ENCODE peak calls at places on chromosomes 11 and 22, in ten cellular contexts. One of them, this sample, is unnamed.
A peak's percentile ranks its signal among the peaks of the same experiment; 100 is the strongest.

GRCh38 chr11:87007938-87008337 is 29.8 kb upstream of the TMEM135 start:
- DNase-seq in IMR-90: peak; percentile 55
- DNase-seq in Peyer's patch: no peak
- DNase-seq in vagina: no peak
- DNase-seq in suprapubic skin: no peak
- DNase-seq in tibial nerve: no peak
- DNase-seq in sigmoid colon: no peak
- DNase-seq in esophagus squamous epithelium: no peak
- DNase-seq in stomach: no peak
- DNase-seq in HCT116: no peak
- DNase-seq in this sample: no peak

GRCh38 chr11:128759597-128759996 is 65.7 kb downstream of the FLI1 start:
- DNase-seq in IMR-90: peak; percentile 90
- DNase-seq in Peyer's patch: no peak
- DNase-seq in vagina: no peak
- DNase-seq in suprapubic skin: no peak
- DNase-seq in tibial nerve: no peak
- DNase-seq in sigmoid colon: no peak
- DNase-seq in esophagus squamous epithelium: no peak
- DNase-seq in stomach: no peak
- DNase-seq in HCT116: no peak
- DNase-seq in this sample: no peak

GRCh38 chr11:95715777-95716241 is 73.8 kb downstream of the FAM76B start:
- DNase-seq in IMR-90: no peak
- DNase-seq in Peyer's patch: peak; percentile 75
- DNase-seq in vagina: no peak
- DNase-seq in suprapubic skin: no peak
- DNase-seq in tibial nerve: no peak
- DNase-seq in sigmoid colon: no peak
- DNase-seq in esophagus squamous epithelium: no peak
- DNase-seq in stomach: no peak
- DNase-seq in HCT116: no peak
- DNase-seq in this sample: no peak

GRCh38 chr22:45107671-45108070 is 56.1 kb upstream of the NUP50 start:
- DNase-seq in IMR-90: no peak
- DNase-seq in Peyer's patch: no peak
- DNase-seq in vagina: no peak
- DNase-seq in suprapubic skin: no peak
- DNase-seq in tibial nerve: no peak
- DNase-seq in sigmoid colon: no peak
- DNase-seq in esophagus squamous epithelium: no peak
- DNase-seq in stomach: no peak
- DNase-seq in HCT116: no peak
- DNase-seq in this sample: no peak

GRCh38 chr22:43411981-43412807 is at the start of gene MPPED1:
- DNase-seq in IMR-90: no peak
- DNase-seq in Peyer's patch: no peak
- DNase-seq in vagina: no peak
- DNase-seq in suprapubic skin: no peak
- DNase-seq in tibial nerve: no peak
- DNase-seq in sigmoid colon: no peak
- DNase-seq in esophagus squamous epithelium: no peak
- DNase-seq in stomach: no peak
- DNase-seq in HCT116: no peak
- DNase-seq in this sample: no peak

GRCh38 chr11:130874396-130874795 is 41.9 kb downstream of the SNX19 start:
- DNase-seq in IMR-90: peak; percentile 72
- DNase-seq in Peyer's patch: no peak
- DNase-seq in vagina: no peak
- DNase-seq in suprapubic skin: no peak
- DNase-seq in tibial nerve: no peak
- DNase-seq in sigmoid colon: no peak
- DNase-seq in esophagus squamous epithelium: no peak
- DNase-seq in stomach: no peak
- DNase-seq in HCT116: no peak
- DNase-seq in this sample: no peak

GRCh38 chr11:118175031-118175531 is 1.4 kb downstream of the SCN2B start:
- DNase-seq in IMR-90: peak; percentile 62
- DNase-seq in Peyer's patch: no peak
- DNase-seq in vagina: no peak
- DNase-seq in suprapubic skin: no peak
- DNase-seq in tibial nerve: no peak
- DNase-seq in sigmoid colon: no peak
- DNase-seq in esophagus squamous epithelium: no peak
- DNase-seq in stomach: no peak
- DNase-seq in HCT116: no peak
- DNase-seq in this sample: no peak

GRCh38 chr22:40509401-40510134 is 127.0 kb downstream of the MRTFA start:
- DNase-seq in IMR-90: peak; percentile 96
- DNase-seq in Peyer's patch: no peak
- DNase-seq in vagina: no peak
- DNase-seq in suprapubic skin: no peak
- DNase-seq in tibial nerve: peak; percentile 69
- DNase-seq in sigmoid colon: peak; percentile 86
- DNase-seq in esophagus squamous epithelium: no peak
- DNase-seq in stomach: peak; percentile 34
- DNase-seq in HCT116: no peak
- DNase-seq in this sample: peak; percentile 70

GRCh38 chr11:124799384-124800225 is 601 bp downstream of the MSANTD2 start:
- DNase-seq in IMR-90: peak; percentile 18
- DNase-seq in Peyer's patch: peak; percentile 25
- DNase-seq in vagina: no peak
- DNase-seq in suprapubic skin: no peak
- DNase-seq in tibial nerve: no peak
- DNase-seq in sigmoid colon: peak; percentile 72
- DNase-seq in esophagus squamous epithelium: no peak
- DNase-seq in stomach: peak; percentile 28
- DNase-seq in HCT116: no peak
- DNase-seq in this sample: peak; percentile 38

GRCh38 chr11:93458286-93458685 is 84.9 kb downstream of the SMCO4 start:
- DNase-seq in IMR-90: no peak
- DNase-seq in Peyer's patch: no peak
- DNase-seq in vagina: no peak
- DNase-seq in suprapubic skin: no peak
- DNase-seq in tibial nerve: no peak
- DNase-seq in sigmoid colon: no peak
- DNase-seq in esophagus squamous epithelium: no peak
- DNase-seq in stomach: no peak
- DNase-seq in HCT116: no peak
- DNase-seq in this sample: no peak

GRCh38 chr11:11842426-11843008 is 745 bp downstream of the USP47 start:
- DNase-seq in IMR-90: peak; percentile 86
- DNase-seq in Peyer's patch: peak; percentile 54
- DNase-seq in vagina: no peak
- DNase-seq in suprapubic skin: no peak
- DNase-seq in tibial nerve: peak; percentile 56
- DNase-seq in sigmoid colon: peak; percentile 80
- DNase-seq in esophagus squamous epithelium: no peak
- DNase-seq in stomach: peak; percentile 62
- DNase-seq in HCT116: peak; percentile 53
- DNase-seq in this sample: peak; percentile 63

GRCh38 chr22:19111140-19111539 is 11.1 kb downstream of the DGCR2 start:
- DNase-seq in IMR-90: no peak
- DNase-seq in Peyer's patch: no peak
- DNase-seq in vagina: no peak
- DNase-seq in suprapubic skin: peak; percentile 43
- DNase-seq in tibial nerve: no peak
- DNase-seq in sigmoid colon: no peak
- DNase-seq in esophagus squamous epithelium: no peak
- DNase-seq in stomach: no peak
- DNase-seq in HCT116: no peak
- DNase-seq in this sample: no peak

GRCh38 chr11:65041206-65042035 is at the start of gene SAC3D1:
- DNase-seq in IMR-90: peak; percentile 17
- DNase-seq in Peyer's patch: no peak
- DNase-seq in vagina: no peak
- DNase-seq in suprapubic skin: no peak
- DNase-seq in tibial nerve: no peak
- DNase-seq in sigmoid colon: no peak
- DNase-seq in esophagus squamous epithelium: no peak
- DNase-seq in stomach: peak; percentile 67
- DNase-seq in HCT116: peak; percentile 19
- DNase-seq in this sample: peak; percentile 63
- TF ChIP-seq POLR2A in IMR-90: no peak
- TF ChIP-seq POLR2A in Peyer's patch: no peak
- TF ChIP-seq POLR2A in vagina: no peak
- TF ChIP-seq POLR2A in suprapubic skin: no peak
- TF ChIP-seq POLR2A in tibial nerve: no peak
- TF ChIP-seq POLR2A in sigmoid colon: no peak
- TF ChIP-seq POLR2A in esophagus squamous epithelium: no peak
- TF ChIP-seq POLR2A in stomach: no peak
- TF ChIP-seq POLR2A in HCT116: peak; percentile 12
- TF ChIP-seq POLR2A in this sample: no peak

GRCh38 chr11:1107316-1108245 is 32.9 kb downstream of the MUC2 start:
- DNase-seq in IMR-90: no peak
- DNase-seq in Peyer's patch: no peak
- DNase-seq in vagina: no peak
- DNase-seq in suprapubic skin: no peak
- DNase-seq in tibial nerve: no peak
- DNase-seq in sigmoid colon: no peak
- DNase-seq in esophagus squamous epithelium: no peak
- DNase-seq in stomach: no peak
- DNase-seq in HCT116: no peak
- DNase-seq in this sample: no peak
- H3K9me3 ChIP-seq in IMR-90: no peaks in the 10 kb centered on the region
- H3K9me3 ChIP-seq in Peyer's patch: no peaks in the 10 kb centered on the region
- H3K9me3 ChIP-seq in vagina: no peaks in the 10 kb centered on the region
- H3K9me3 ChIP-seq in suprapubic skin: no peaks in the 10 kb centered on the region
- H3K9me3 ChIP-seq in tibial nerve: no peaks in the 10 kb centered on the region
- H3K9me3 ChIP-seq in sigmoid colon: no peaks in the 10 kb centered on the region
- H3K9me3 ChIP-seq in esophagus squamous epithelium: no peaks in the 10 kb centered on the region
- H3K9me3 ChIP-seq in stomach: no peaks in the 10 kb centered on the region
- H3K9me3 ChIP-seq in HCT116: no peaks in the 10 kb centered on the region
- H3K9me3 ChIP-seq in this sample: no peaks in the 10 kb centered on the region

DNA sequence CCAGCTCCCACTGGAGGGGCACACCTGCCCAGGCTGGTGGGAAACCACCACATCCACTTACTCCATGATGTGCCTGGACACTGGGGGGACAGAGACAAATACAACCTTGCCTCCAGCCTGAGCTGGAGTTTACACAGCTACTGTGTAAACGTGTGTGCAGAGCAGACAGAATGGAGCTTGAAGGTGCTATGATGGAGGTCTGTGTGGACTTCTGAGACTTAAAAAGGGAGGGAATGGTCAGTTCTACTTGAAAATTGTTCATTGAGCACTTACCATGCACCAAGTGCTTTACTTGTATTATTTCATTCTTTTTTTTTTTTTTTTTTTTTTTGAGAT is 11.2 kb downstream of the CDCA5 start:
- DNase-seq in IMR-90: no peak
- DNase-seq in Peyer's patch: no peak
- DNase-seq in vagina: no peak
- DNase-seq in suprapubic skin: no peak
- DNase-seq in tibial nerve: no peak
- DNase-seq in sigmoid colon: no peak
- DNase-seq in esophagus squamous epithelium: no peak
- DNase-seq in stomach: no peak
- DNase-seq in HCT116: no peak
- DNase-seq in this sample: no peak
- H3K4me1 ChIP-seq in IMR-90: no peaks in the 10 kb centered on the region
- H3K4me1 ChIP-seq in Peyer's patch: no peaks in the 10 kb centered on the region
- H3K4me1 ChIP-seq in vagina: no peaks in the 10 kb centered on the region
- H3K4me1 ChIP-seq in suprapubic skin: no peaks in the 10 kb centered on the region
- H3K4me1 ChIP-seq in tibial nerve: no peaks in the 10 kb centered on the region
- H3K4me1 ChIP-seq in sigmoid colon: no peaks in the 10 kb centered on the region
- H3K4me1 ChIP-seq in esophagus squamous epithelium: no peaks in the 10 kb centered on the region
- H3K4me1 ChIP-seq in stomach: no peaks in the 10 kb centered on the region
- H3K4me1 ChIP-seq in HCT116: no peaks in the 10 kb centered on the region
- H3K4me1 ChIP-seq in this sample: no peaks in the 10 kb centered on the region

GRCh38 chr11:65434057-65434666 is 11.6 kb downstream of the NEAT1 start:
- DNase-seq in IMR-90: peak; percentile 34
- DNase-seq in Peyer's patch: peak; percentile 12
- DNase-seq in vagina: no peak
- DNase-seq in suprapubic skin: no peak
- DNase-seq in tibial nerve: no peak
- DNase-seq in sigmoid colon: peak; percentile 62
- DNase-seq in esophagus squamous epithelium: no peak
- DNase-seq in stomach: no peak
- DNase-seq in HCT116: no peak
- DNase-seq in this sample: peak; percentile 19

GRCh38 chr11:65434667-65435179 is 12.1 kb downstream of the NEAT1 start:
- DNase-seq in IMR-90: peak; percentile 38
- DNase-seq in Peyer's patch: peak; percentile 15
- DNase-seq in vagina: no peak
- DNase-seq in suprapubic skin: no peak
- DNase-seq in tibial nerve: no peak
- DNase-seq in sigmoid colon: peak; percentile 52
- DNase-seq in esophagus squamous epithelium: no peak
- DNase-seq in stomach: no peak
- DNase-seq in HCT116: no peak
- DNase-seq in this sample: peak; percentile 53

GRCh38 chr11:65436412-65437032 is 13.9 kb downstream of the NEAT1 start:
- DNase-seq in IMR-90: peak; percentile 49
- DNase-seq in Peyer's patch: peak; percentile 11
- DNase-seq in vagina: no peak
- DNase-seq in suprapubic skin: no peak
- DNase-seq in tibial nerve: no peak
- DNase-seq in sigmoid colon: peak; percentile 62
- DNase-seq in esophagus squamous epithelium: no peak
- DNase-seq in stomach: peak; percentile 24
- DNase-seq in HCT116: no peak
- DNase-seq in this sample: peak; percentile 43

GRCh38 chr11:65435981-65436411 is 13.4 kb downstream of the NEAT1 start:
- DNase-seq in IMR-90: no peak
- DNase-seq in Peyer's patch: no peak
- DNase-seq in vagina: no peak
- DNase-seq in suprapubic skin: peak; percentile 61
- DNase-seq in tibial nerve: no peak
- DNase-seq in sigmoid colon: peak; percentile 79
- DNase-seq in esophagus squamous epithelium: no peak
- DNase-seq in stomach: peak; percentile 49
- DNase-seq in HCT116: no peak
- DNase-seq in this sample: peak; percentile 64

DNA sequence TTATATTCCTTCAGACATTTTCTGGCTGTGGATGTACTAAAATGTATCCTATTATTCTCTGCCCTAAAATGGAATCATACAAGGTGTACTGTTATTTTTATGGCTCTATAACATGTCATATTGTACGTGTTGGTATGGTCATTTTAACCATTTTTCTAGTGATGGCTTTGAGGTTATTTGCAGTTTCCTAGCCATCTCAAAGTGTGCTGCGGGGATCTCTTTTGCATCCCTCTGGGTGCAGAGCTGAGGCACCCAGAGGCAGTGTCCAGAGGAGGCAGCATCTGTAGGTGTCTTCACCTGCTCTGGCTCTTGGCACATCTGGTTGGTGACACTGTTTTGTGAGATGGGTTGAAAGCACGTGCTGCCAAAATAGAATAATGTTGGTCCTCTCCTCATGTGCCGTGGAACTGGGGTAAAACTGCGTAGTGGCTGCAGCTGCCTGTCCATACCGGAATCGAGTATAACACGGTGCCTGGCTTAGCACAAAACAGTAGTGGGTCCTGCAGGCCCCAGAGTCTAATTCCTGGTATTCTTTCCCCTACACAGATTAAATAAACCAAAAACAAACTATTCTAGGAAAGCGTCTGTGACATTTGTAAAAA is 12.8 kb downstream of the NEAT1 start:
- DNase-seq in IMR-90: peak; percentile 45
- DNase-seq in Peyer's patch: peak; percentile 16
- DNase-seq in vagina: no peak
- DNase-seq in suprapubic skin: peak; percentile 70
- DNase-seq in tibial nerve: no peak
- DNase-seq in sigmoid colon: peak; percentile 68
- DNase-seq in esophagus squamous epithelium: no peak
- DNase-seq in stomach: no peak
- DNase-seq in HCT116: no peak
- DNase-seq in this sample: no peak
- TF ChIP-seq POLR2A in IMR-90: peak; percentile 24
- TF ChIP-seq POLR2A in Peyer's patch: no peak
- TF ChIP-seq POLR2A in vagina: no peak
- TF ChIP-seq POLR2A in suprapubic skin: peak; percentile 3
- TF ChIP-seq POLR2A in tibial nerve: no peak
- TF ChIP-seq POLR2A in sigmoid colon: no peak
- TF ChIP-seq POLR2A in esophagus squamous epithelium: no peak
- TF ChIP-seq POLR2A in stomach: no peak
- TF ChIP-seq POLR2A in HCT116: no peak
- TF ChIP-seq POLR2A in this sample: no peak